ENCODE peak calls at places on chromosomes 5 and 9, in four cellular contexts. C is HepG2, E is H1, A is K562. X is an unnamed sample.

GRCh38 chr5:143741418-143741817 is 70.5 kb upstream of the HMHB1 start:
- DNase-seq in C (no peak), E (no peak), A (no peak), X (no peak)

GRCh38 chr9:90659626-90660364 is 17.2 kb upstream of the DIRAS2 start:
- DNase-seq in C (no peak), E (no peak), A (no peak), X (peak; percentile 7)

GRCh38 chr5:89967806-89968444 is 441.6 kb downstream of the CETN3 start:
- DNase-seq in C (no peak), E (no peak), A (no peak), X (no peak)

GRCh38 chr9:100445161-100445902 is 18.4 kb downstream of the MSANTD3 start:
- DNase-seq in C (no peak), E (no peak), A (no peak), X (no peak)

GRCh38 chr5:14687023-14687665 is 22.6 kb downstream of the OTULIN start:
- DNase-seq in C (no peak), E (no peak), A (no peak), X (no peak)

GRCh38 chr5:141121985-141122384 is 367 bp downstream of the PCDHB4 start:
- DNase-seq in C (no peak), E (no peak), A (no peak), X (no peak)

GRCh38 chr5:151923865-151924264 is 786 bp downstream of the GLRA1 start:
- DNase-seq in C (no peak), E (peak; percentile 63), A (peak; percentile 19), X (no peak)

GRCh38 chr9:77534376-77535057 is 113.6 kb downstream of the GNA14 start:
- DNase-seq in C (peak; percentile 96), E (no peak), A (no peak), X (peak; percentile 66)

GRCh38 chr5:1497795-1498622 is 25.8 kb downstream of the LPCAT1 start:
- DNase-seq in C (no peak), E (no peak), A (no peak), X (no peak)

GRCh38 chr9:124286292-124286931 is 28.7 kb downstream of the NEK6 start:
- DNase-seq in C (no peak), E (no peak), A (no peak), X (peak; percentile 85)

GRCh38 chr5:181088289-181088688 is 42.7 kb downstream of the OR2V1 start:
- DNase-seq in C (no peak), E (no peak), A (peak; percentile 75), X (no peak)

GRCh38 chr9:72856985-72857631 is 95.7 kb downstream of the ALDH1A1 start:
- DNase-seq in C (peak; percentile 65), E (no peak), A (peak; percentile 37), X (peak; percentile 74)

GRCh38 chr5:178286226-178287090 is 53.9 kb upstream of the PHYKPL start:
- DNase-seq in C (no peak), E (no peak), A (no peak), X (no peak)

GRCh38 chr9:96331236-96331947 is 29.4 kb upstream of the HSD17B3 start:
- DNase-seq in C (peak; percentile 29), E (no peak), A (no peak), X (no peak)

GRCh38 chr9:127805620-127806019 is 2.9 kb downstream of the FPGS start:
- DNase-seq in C (peak; percentile 51), E (peak; percentile 87), A (peak; percentile 38), X (peak; percentile 55)

GRCh38 chr5:1228121-1228520 is 2.9 kb downstream of the SLC6A18 start:
- DNase-seq in C (no peak), E (no peak), A (no peak), X (no peak)

GRCh38 chr5:113205323-113205722 is 228.7 kb downstream of the DCP2 start:
- DNase-seq in C (peak; percentile 50), E (no peak), A (no peak), X (no peak)

GRCh38 chr9:2059131-2059929 is 44.2 kb downstream of the SMARCA2 start:
- DNase-seq in C (no peak), E (no peak), A (no peak), X (no peak)

GRCh38 chr9:133654736-133655657 is 18.8 kb downstream of the DBH start:
- DNase-seq in C (no peak), E (no peak), A (no peak), X (no peak)

GRCh38 chr9:136623849-136624183 is 38.9 kb upstream of the EGFL7 start:
- DNase-seq in C (no peak), E (peak; percentile 42), A (no peak), X (no peak)

GRCh38 chr9:101485873-101486692 is 47.6 kb upstream of the RNF20 start:
- DNase-seq in C (no peak), E (peak; percentile 66), A (peak; percentile 49), X (no peak)

GRCh38 chr5:125575561-125576504 is 829.4 kb upstream of the ZNF608 start:
- DNase-seq in C (no peak), E (peak; percentile 48), A (no peak), X (peak; percentile 35)

GRCh38 chr5:150513375-150514309 is 5.7 kb downstream of the NDST1 start:
- DNase-seq in C (no peak), E (no peak), A (peak; percentile 51), X (no peak)

GRCh38 chr9:134502261-134503211 is 139.1 kb upstream of the COL5A1 start:
- DNase-seq in C (peak; percentile 43), E (no peak), A (peak; percentile 44), X (peak; percentile 15)

GRCh38 chr9:136564379-136564988 is 18.6 kb upstream of the NOTCH1 start:
- DNase-seq in C (no peak), E (no peak), A (no peak), X (no peak)

GRCh38 chr9:15543033-15543791 is 9.6 kb upstream of the CCDC171 start:
- DNase-seq in C (no peak), E (no peak), A (no peak), X (no peak)

GRCh38 chr9:89418882-89419641 is 78.9 kb downstream of the SEMA4D start:
- DNase-seq in C (no peak), E (no peak), A (no peak), X (no peak)

GRCh38 chr5:151611127-151611775 is 20.1 kb upstream of the FAT2 start:
- DNase-seq in C (no peak), E (no peak), A (no peak), X (no peak)

GRCh38 chr5:32283539-32284377 is 29.0 kb downstream of the MTMR12 start:
- DNase-seq in C (no peak), E (no peak), A (no peak), X (peak; percentile 55)

GRCh38 chr5:107469485-107469884 is 201.3 kb downstream of the EFNA5 start:
- DNase-seq in C (no peak), E (no peak), A (no peak), X (peak; percentile 96)

GRCh38 chr5:34674226-34674625 is 18.1 kb downstream of the RAI14 start:
- DNase-seq in C (no peak), E (no peak), A (no peak), X (no peak)

GRCh38 chr5:57277085-57277484 is 103.2 kb downstream of the GPBP1 start:
- DNase-seq in C (no peak), E (no peak), A (peak; percentile 12), X (peak; percentile 54)

GRCh38 chr5:68407312-68408239 is 192.0 kb downstream of the PIK3R1 start:
- DNase-seq in C (no peak), E (no peak), A (no peak), X (no peak)

GRCh38 chr5:58921106-58921505 is 338.2 kb downstream of the RAB3C start:
- DNase-seq in C (no peak), E (no peak), A (no peak), X (peak; percentile 43)

GRCh38 chr9:113650207-113651131 is 186.9 kb downstream of the RGS3 start:
- DNase-seq in C (peak; percentile 94), E (no peak), A (no peak), X (peak; percentile 86)

DNA sequence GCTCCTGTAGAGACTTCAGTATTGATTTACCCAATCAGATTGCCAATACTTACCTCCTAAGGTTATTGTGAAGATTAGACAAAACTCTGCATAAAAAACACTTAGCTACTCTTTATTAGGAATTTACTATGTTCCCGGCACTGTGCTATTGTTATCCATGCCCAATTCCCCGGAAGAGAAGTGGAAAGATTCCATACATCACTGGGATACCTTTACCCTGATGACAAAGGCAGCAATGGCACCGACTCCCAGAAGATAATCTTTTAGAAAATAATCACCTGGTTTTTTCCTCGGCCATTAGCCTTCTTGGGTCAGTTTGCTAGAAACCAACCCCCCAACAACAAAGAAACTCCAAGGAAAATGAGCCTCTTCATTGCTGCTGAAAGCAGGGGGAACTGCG is 226.0 kb downstream of the SNX18 start:
- DNase-seq in C (no peak), E (no peak), A (no peak), X (no peak)
- TF ChIP-seq JUN in C (no peak), E (no peak), A (no peak), X (no peak)

GRCh38 chr5:159987031-159987674 is 21.8 kb upstream of the TTC1 start:
- DNase-seq in C (peak; percentile 34), E (peak; percentile 89), A (peak; percentile 65), X (peak; percentile 58)
- TF ChIP-seq EZH2 in C (no peak), E (no peak), A (no peak), X (peak; percentile 59)

GRCh38 chr9:109590945-109591344 is 92.8 kb upstream of the PTPN3 start:
- DNase-seq in C (no peak), E (no peak), A (no peak), X (no peak)

GRCh38 chr9:109585841-109586240 is 87.7 kb upstream of the PTPN3 start:
- DNase-seq in C (no peak), E (no peak), A (no peak), X (no peak)

GRCh38 chr9:109584205-109584604 is 86.1 kb upstream of the PTPN3 start:
- DNase-seq in C (no peak), E (no peak), A (no peak), X (no peak)

GRCh38 chr9:109588415-109588814 is 90.3 kb upstream of the PTPN3 start:
- DNase-seq in C (no peak), E (no peak), A (no peak), X (no peak)

DNA sequence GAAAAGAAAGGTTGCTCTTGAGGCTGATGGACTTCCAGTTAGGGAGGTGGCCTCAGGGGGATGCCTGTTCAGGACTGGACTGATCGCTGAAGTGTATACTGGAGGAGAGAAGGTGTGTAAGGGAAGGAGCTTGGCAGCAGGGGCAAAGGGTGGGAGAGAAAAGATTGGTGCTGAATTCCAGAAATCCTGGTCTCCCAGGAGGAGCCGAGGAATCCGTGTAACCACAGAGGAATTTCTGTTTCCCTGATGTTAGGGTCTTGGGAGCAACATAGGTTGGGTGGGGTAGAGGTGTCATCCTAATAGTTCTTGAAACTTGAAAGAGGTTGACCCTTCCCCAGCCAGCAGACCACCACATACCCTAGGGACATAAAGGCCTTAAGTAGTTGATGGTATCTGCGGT is 88.9 kb upstream of the PTPN3 start:
- DNase-seq in C (no peak), E (no peak), A (no peak), X (no peak)
- H3K9ac ChIP-seq in C (no peak overlapping the region), E (no peak overlapping the region), A (no peak overlapping the region), X (no peak overlapping the region)

GRCh38 chr5:167743685-167744084 is 547.8 kb upstream of the WWC1 start:
- DNase-seq in C (no peak), E (no peak), A (no peak), X (no peak)

GRCh38 chr5:167745868-167746267 is 545.6 kb upstream of the WWC1 start:
- DNase-seq in C (no peak), E (no peak), A (no peak), X (no peak)
- TF ChIP-seq JUN in C (no peak), E (no peak), A (no peak), X (no peak)

DNA sequence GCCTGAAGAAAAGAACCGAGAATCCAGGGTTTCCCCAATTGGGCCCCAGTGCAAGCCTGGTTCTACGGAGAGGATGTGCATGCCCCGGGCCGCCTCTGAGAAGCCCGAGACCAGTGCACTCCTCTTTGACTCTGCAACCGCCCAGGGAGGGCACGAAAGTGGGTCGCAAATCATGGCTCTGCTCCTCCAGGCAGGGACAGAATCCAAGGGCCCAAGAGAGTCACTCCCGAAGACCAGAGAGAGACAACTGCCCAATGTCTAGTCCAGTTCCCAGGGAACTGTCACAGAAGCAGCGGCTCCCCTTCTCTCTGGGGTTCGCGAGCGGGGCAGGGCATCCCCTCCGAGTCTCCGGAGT is 107.8 kb downstream of the PSD2 start:
- DNase-seq in C (no peak), E (no peak), A (no peak), X (no peak)
- TF ChIP-seq EZH2 in C (no peak), E (peak; percentile 94), A (no peak), X (no peak)